ENCODE peak calls at places on chromosomes 1 and 21, in ten cellular contexts. H is nephron progenitor cell, U is BJ, D is GM20000, Y is GM06990, Z is neural crest cell, A is OCI-LY7, Q is PC-3, G is AG09319, K is lung. C is an unnamed sample.

GRCh38 chr1:162873671-162874666 is 13.0 kb upstream of the CCDC190 start:
- DNase-seq in Y (no peak), A (no peak), D (no peak), K (no peak), Z (no peak), Q (peak; percentile 89), G (peak; percentile 14), U (no peak), H (no peak), C (no peak)

GRCh38 chr1:166920561-166921475 is 44.8 kb upstream of the TADA1 start:
- DNase-seq in D (peak; percentile 49), A (no peak), K (no peak), Z (peak; percentile 14), H (peak; percentile 72), U (no peak), Q (no peak), Y (no peak), G (no peak), C (peak; percentile 12)

GRCh38 chr1:51073456-51073855 is 28.6 kb upstream of the C1orf185 start:
- DNase-seq in K (no peak), G (no peak), H (no peak), Y (no peak), D (no peak), Z (no peak), U (no peak), A (no peak), Q (no peak), C (no peak)

GRCh38 chr1:78355646-78356045 is 135.1 kb upstream of the PTGFR start:
- DNase-seq in A (no peak), D (no peak), K (no peak), G (no peak), H (no peak), Q (no peak), U (no peak), Y (no peak), Z (no peak), C (no peak)

GRCh38 chr1:206590025-206590834 is 22.0 kb downstream of the EIF2D start:
- DNase-seq in Y (no peak), Z (no peak), A (no peak), K (no peak), U (peak; percentile 40), G (no peak), D (peak; percentile 40), H (no peak), Q (peak; percentile 98), C (peak; percentile 85)

GRCh38 chr1:18149113-18149641 is 41.6 kb downstream of the IGSF21 start:
- DNase-seq in K (no peak), Q (peak; percentile 59), Y (no peak), H (peak; percentile 54), Z (no peak), A (no peak), G (no peak), U (no peak), D (no peak), C (no peak)

GRCh38 chr1:66217021-66217420 is 316.9 kb upstream of the SGIP1 start:
- DNase-seq in K (no peak), Z (no peak), D (no peak), U (peak; percentile 48), Q (peak; percentile 56), G (no peak), Y (no peak), H (no peak), A (no peak), C (no peak)

GRCh38 chr1:3038113-3038551 is 16.9 kb downstream of the ACTRT2 start:
- DNase-seq in D (no peak), G (no peak), U (no peak), H (no peak), K (no peak), Y (no peak), Q (no peak), A (no peak), Z (no peak), C (no peak)

GRCh38 chr1:24112381-24113169 is 640 bp upstream of the MYOM3 start:
- DNase-seq in A (peak; percentile 50), Q (peak; percentile 74), D (peak; percentile 75), U (no peak), H (peak; percentile 59), Z (no peak), Y (peak; percentile 21), G (peak; percentile 23), K (peak; percentile 68), C (peak; percentile 86)

GRCh38 chr1:1609822-1610485 is 5.3 kb upstream of the MIB2 start:
- DNase-seq in U (no peak), G (no peak), H (no peak), A (no peak), D (no peak), Z (no peak), Q (no peak), Y (no peak), K (no peak), C (no peak)

GRCh38 chr1:100404816-100405215 is 52.5 kb downstream of the CDC14A start:
- DNase-seq in D (no peak), U (peak; percentile 19), H (no peak), K (no peak), Z (no peak), Q (peak; percentile 6), G (no peak), A (no peak), Y (no peak), C (no peak)

GRCh38 chr1:228319352-228320088 is 87.1 kb downstream of the TRIM11 start:
- DNase-seq in Q (no peak), H (no peak), Y (no peak), D (no peak), Z (no peak), A (no peak), U (no peak), G (no peak), K (no peak), C (no peak)

GRCh38 chr1:25055961-25056360 is 125.9 kb upstream of the RUNX3 start:
- DNase-seq in D (no peak), K (no peak), Y (no peak), A (no peak), U (no peak), G (no peak), Z (no peak), Q (no peak), H (no peak), C (no peak)

GRCh38 chr21:46459356-46460112 is 843 bp downstream of the DIP2A start:
- DNase-seq in G (no peak), A (peak; percentile 18), H (peak; percentile 32), K (peak; percentile 33), Y (no peak), U (no peak), Q (peak; percentile 49), Z (no peak), D (no peak), C (peak; percentile 36)

GRCh38 chr1:236334893-236335545 is 53.3 kb upstream of the ERO1B start:
- DNase-seq in U (no peak), A (no peak), G (no peak), Y (no peak), Q (no peak), H (no peak), Z (no peak), K (no peak), D (no peak), C (no peak)

GRCh38 chr1:229857585-229857984 is 209.5 kb upstream of the GALNT2 start:
- DNase-seq in H (no peak), A (no peak), D (no peak), Z (no peak), K (no peak), G (no peak), Q (no peak), Y (no peak), U (no peak), C (no peak)

GRCh38 chr1:186620526-186620925 is 59.7 kb downstream of the PTGS2 start:
- DNase-seq in D (no peak), G (no peak), U (no peak), Z (no peak), A (no peak), Q (no peak), K (no peak), Y (no peak), H (no peak), C (no peak)

GRCh38 chr1:94044891-94045290 is 76.1 kb downstream of the ABCA4 start:
- DNase-seq in Z (no peak), U (no peak), H (no peak), D (no peak), K (no peak), A (no peak), Q (no peak), G (no peak), Y (no peak), C (no peak)

GRCh38 chr1:20640183-20640597 is 6.9 kb downstream of the PINK1 start:
- DNase-seq in A (peak; percentile 75), Z (peak; percentile 57), D (peak; percentile 76), Y (no peak), G (no peak), H (peak; percentile 61), Q (peak; percentile 74), K (peak; percentile 51), U (no peak), C (peak; percentile 79)

DNA sequence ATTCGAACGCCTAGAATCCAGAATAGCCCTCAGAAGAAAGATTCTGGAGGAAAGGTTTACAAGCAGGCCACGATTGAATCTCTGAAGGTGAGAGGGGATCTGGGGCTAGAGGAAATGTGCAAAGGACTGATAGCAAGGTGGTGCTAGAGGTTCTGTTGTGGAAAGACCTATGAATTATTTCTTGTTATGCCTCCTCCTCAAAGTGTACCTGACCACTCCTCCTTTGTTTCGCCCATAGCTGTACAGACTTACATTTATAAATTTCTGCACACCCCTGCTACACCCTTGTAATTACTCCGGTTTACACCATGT is 986 bp downstream of the TCEANC2 start:
- DNase-seq in D (peak; percentile 10), A (peak; percentile 41), Z (no peak), Q (no peak), Y (no peak), G (no peak), K (no peak), H (no peak), U (no peak), C (peak; percentile 14)
- TF ChIP-seq CTCF in D (no peak), A (peak; percentile 39), Z (no peak), Q (no peak), Y (peak; percentile 19), G (no peak), K (no peak), H (no peak), U (no peak), C (no peak)

GRCh38 chr1:212814989-212815388 is 23.3 kb downstream of the TATDN3 start:
- DNase-seq in U (no peak), Z (peak; percentile 22), G (no peak), A (peak; percentile 31), K (no peak), Y (no peak), Q (peak; percentile 26), H (no peak), D (no peak), C (peak; percentile 32)
- TF ChIP-seq CTCF in U (peak; percentile 27), Z (peak; percentile 61), G (peak; percentile 21), A (peak; percentile 76), K (no peak), Y (peak; percentile 29), Q (peak; percentile 51), H (peak; percentile 31), D (peak; percentile 14), C (peak; percentile 47)

GRCh38 chr1:59477867-59478266 is 181.0 kb downstream of the FGGY start:
- DNase-seq in D (no peak), H (no peak), Q (no peak), Y (no peak), A (no peak), G (no peak), Z (no peak), K (no peak), U (no peak), C (peak; percentile 10)
- TF ChIP-seq CTCF in D (no peak), H (no peak), Q (no peak), Y (no peak), A (no peak), G (no peak), Z (no peak), K (no peak), U (no peak), C (no peak)

GRCh38 chr1:200710166-200710565 is 28.5 kb upstream of the CAMSAP2 start:
- DNase-seq in Z (no peak), Q (no peak), H (no peak), D (no peak), G (no peak), A (no peak), Y (no peak), U (no peak), K (no peak), C (no peak)
- TF ChIP-seq CTCF in Z (no peak), Q (no peak), H (no peak), D (no peak), G (no peak), A (no peak), Y (no peak), U (no peak), K (no peak), C (no peak)